ENCODE peak calls at places on chromosomes 4 and X, in five cellular contexts. One of them, this sample, is unnamed.

GRCh38 chr4:43843501-43843900 is 605.1 kb downstream of the KCTD8 start:
- DNase-seq in NCI-H1694 treated with DMSO at 0.1 percent for 48 hours: no peak
- DNase-seq in NCI-H187 treated with DMSO at 0.1 percent for 48 hours: no peak
- DNase-seq in GM12892: no peak
- DNase-seq in aorta: no peak
- DNase-seq in this sample: no peak

GRCh38 chr4:65917486-65917885 is 247.2 kb upstream of the EPHA5 start:
- DNase-seq in NCI-H1694 treated with DMSO at 0.1 percent for 48 hours: no peak
- DNase-seq in NCI-H187 treated with DMSO at 0.1 percent for 48 hours: no peak
- DNase-seq in GM12892: no peak
- DNase-seq in aorta: no peak
- DNase-seq in this sample: no peak

GRCh38 chr4:61657016-61657415 is 456.9 kb downstream of the ADGRL3 start:
- DNase-seq in NCI-H1694 treated with DMSO at 0.1 percent for 48 hours: no peak
- DNase-seq in NCI-H187 treated with DMSO at 0.1 percent for 48 hours: no peak
- DNase-seq in GM12892: no peak
- DNase-seq in aorta: no peak
- DNase-seq in this sample: no peak

GRCh38 chrX:153819398-153820083 is 10.8 kb downstream of the PDZD4 start:
- DNase-seq in NCI-H1694 treated with DMSO at 0.1 percent for 48 hours: no peak
- DNase-seq in NCI-H187 treated with DMSO at 0.1 percent for 48 hours: no peak
- DNase-seq in GM12892: peak; percentile 28
- DNase-seq in aorta: peak; percentile 68
- DNase-seq in this sample: no peak

GRCh38 chr4:176048631-176049030 is 17.0 kb upstream of the WDR17 start:
- DNase-seq in NCI-H1694 treated with DMSO at 0.1 percent for 48 hours: no peak
- DNase-seq in NCI-H187 treated with DMSO at 0.1 percent for 48 hours: no peak
- DNase-seq in GM12892: no peak
- DNase-seq in aorta: no peak
- DNase-seq in this sample: no peak

GRCh38 chr4:109890076-109890475 is 22.6 kb upstream of the EGF start:
- DNase-seq in NCI-H1694 treated with DMSO at 0.1 percent for 48 hours: no peak
- DNase-seq in NCI-H187 treated with DMSO at 0.1 percent for 48 hours: no peak
- DNase-seq in GM12892: no peak
- DNase-seq in aorta: no peak
- DNase-seq in this sample: no peak

GRCh38 chr4:162274354-162274753 is 110.6 kb upstream of the FSTL5 start:
- DNase-seq in NCI-H1694 treated with DMSO at 0.1 percent for 48 hours: peak; percentile 1
- DNase-seq in NCI-H187 treated with DMSO at 0.1 percent for 48 hours: no peak
- DNase-seq in GM12892: no peak
- DNase-seq in aorta: no peak
- DNase-seq in this sample: no peak

GRCh38 chr4:76950846-76951321 is 1.3 kb downstream of the SEPTIN11 start:
- DNase-seq in NCI-H1694 treated with DMSO at 0.1 percent for 48 hours: no peak
- DNase-seq in NCI-H187 treated with DMSO at 0.1 percent for 48 hours: no peak
- DNase-seq in GM12892: no peak
- DNase-seq in aorta: no peak
- DNase-seq in this sample: peak; percentile 81

GRCh38 chrX:47218920-47219815 is 687 bp downstream of the CDK16 start:
- DNase-seq in NCI-H1694 treated with DMSO at 0.1 percent for 48 hours: no peak
- DNase-seq in NCI-H187 treated with DMSO at 0.1 percent for 48 hours: no peak
- DNase-seq in GM12892: peak; percentile 49
- DNase-seq in aorta: peak; percentile 85
- DNase-seq in this sample: peak; percentile 84

GRCh38 chrX:109797311-109797975 is 64.4 kb upstream of the ACSL4 start:
- DNase-seq in NCI-H1694 treated with DMSO at 0.1 percent for 48 hours: peak; percentile 30
- DNase-seq in NCI-H187 treated with DMSO at 0.1 percent for 48 hours: no peak
- DNase-seq in GM12892: no peak
- DNase-seq in aorta: no peak
- DNase-seq in this sample: no peak

GRCh38 chr4:113052379-113052951 is 3.0 kb downstream of the ANK2 start:
- DNase-seq in NCI-H1694 treated with DMSO at 0.1 percent for 48 hours: peak; percentile 28
- DNase-seq in NCI-H187 treated with DMSO at 0.1 percent for 48 hours: peak; percentile 12
- DNase-seq in GM12892: no peak
- DNase-seq in aorta: no peak
- DNase-seq in this sample: no peak

GRCh38 chr4:156560701-156561100 is 410.9 kb downstream of the PDGFC start:
- DNase-seq in NCI-H1694 treated with DMSO at 0.1 percent for 48 hours: no peak
- DNase-seq in NCI-H187 treated with DMSO at 0.1 percent for 48 hours: no peak
- DNase-seq in GM12892: no peak
- DNase-seq in aorta: no peak
- DNase-seq in this sample: no peak

GRCh38 chr4:144575181-144575580 is 70.8 kb upstream of the HHIP start:
- DNase-seq in NCI-H1694 treated with DMSO at 0.1 percent for 48 hours: no peak
- DNase-seq in NCI-H187 treated with DMSO at 0.1 percent for 48 hours: peak; percentile 34
- DNase-seq in GM12892: no peak
- DNase-seq in aorta: no peak
- DNase-seq in this sample: no peak

GRCh38 chrX:105552395-105552794 is 269.9 kb upstream of the NRK start:
- DNase-seq in NCI-H1694 treated with DMSO at 0.1 percent for 48 hours: no peak
- DNase-seq in NCI-H187 treated with DMSO at 0.1 percent for 48 hours: no peak
- DNase-seq in GM12892: no peak
- DNase-seq in aorta: no peak
- DNase-seq in this sample: no peak

GRCh38 chrX:13198762-13199064 is 121.1 kb downstream of the ATXN3L start:
- DNase-seq in NCI-H1694 treated with DMSO at 0.1 percent for 48 hours: no peak
- DNase-seq in NCI-H187 treated with DMSO at 0.1 percent for 48 hours: no peak
- DNase-seq in GM12892: no peak
- DNase-seq in aorta: no peak
- DNase-seq in this sample: no peak

GRCh38 chr4:2934077-2934812 is 29.0 kb downstream of the NOP14 start:
- DNase-seq in NCI-H1694 treated with DMSO at 0.1 percent for 48 hours: no peak
- DNase-seq in NCI-H187 treated with DMSO at 0.1 percent for 48 hours: no peak
- DNase-seq in GM12892: no peak
- DNase-seq in aorta: peak; percentile 90
- DNase-seq in this sample: peak; percentile 94

GRCh38 chr4:23038626-23039245 is 346.0 kb downstream of the GBA3 start:
- DNase-seq in NCI-H1694 treated with DMSO at 0.1 percent for 48 hours: no peak
- DNase-seq in NCI-H187 treated with DMSO at 0.1 percent for 48 hours: no peak
- DNase-seq in GM12892: no peak
- DNase-seq in aorta: no peak
- DNase-seq in this sample: no peak

GRCh38 chrX:45842207-45842900 is 641.7 kb upstream of the DIPK2B start:
- DNase-seq in NCI-H1694 treated with DMSO at 0.1 percent for 48 hours: no peak
- DNase-seq in NCI-H187 treated with DMSO at 0.1 percent for 48 hours: no peak
- DNase-seq in GM12892: no peak
- DNase-seq in aorta: no peak
- DNase-seq in this sample: no peak

GRCh38 chr4:20832821-20833220 is 132.6 kb downstream of the PACRGL start:
- DNase-seq in NCI-H1694 treated with DMSO at 0.1 percent for 48 hours: no peak
- DNase-seq in NCI-H187 treated with DMSO at 0.1 percent for 48 hours: no peak
- DNase-seq in GM12892: no peak
- DNase-seq in aorta: no peak
- DNase-seq in this sample: no peak

GRCh38 chr4:106763044-106763443 is 273.1 kb downstream of the DKK2 start:
- DNase-seq in NCI-H1694 treated with DMSO at 0.1 percent for 48 hours: no peak
- DNase-seq in NCI-H187 treated with DMSO at 0.1 percent for 48 hours: no peak
- DNase-seq in GM12892: no peak
- DNase-seq in aorta: no peak
- DNase-seq in this sample: no peak

GRCh38 chr4:172740434-172740833 is 428.2 kb upstream of the GALNT7 start:
- DNase-seq in NCI-H1694 treated with DMSO at 0.1 percent for 48 hours: no peak
- DNase-seq in NCI-H187 treated with DMSO at 0.1 percent for 48 hours: no peak
- DNase-seq in GM12892: no peak
- DNase-seq in aorta: no peak
- DNase-seq in this sample: no peak

GRCh38 chrX:2678583-2678982 is 12.5 kb upstream of the CD99 start:
- DNase-seq in NCI-H1694 treated with DMSO at 0.1 percent for 48 hours: no peak
- DNase-seq in NCI-H187 treated with DMSO at 0.1 percent for 48 hours: no peak
- DNase-seq in GM12892: no peak
- DNase-seq in aorta: no peak
- DNase-seq in this sample: no peak

GRCh38 chr4:158606969-158607368 is 64.7 kb downstream of the C4orf46 start:
- DNase-seq in NCI-H1694 treated with DMSO at 0.1 percent for 48 hours: no peak
- DNase-seq in NCI-H187 treated with DMSO at 0.1 percent for 48 hours: no peak
- DNase-seq in GM12892: no peak
- DNase-seq in aorta: no peak
- DNase-seq in this sample: no peak

GRCh38 chrX:154409222-154409871 is at the start of gene DNASE1L1:
- DNase-seq in NCI-H1694 treated with DMSO at 0.1 percent for 48 hours: no peak
- DNase-seq in NCI-H187 treated with DMSO at 0.1 percent for 48 hours: no peak
- DNase-seq in GM12892: peak; percentile 63
- DNase-seq in aorta: peak; percentile 95
- DNase-seq in this sample: peak; percentile 94

GRCh38 chr4:27005512-27006246 is 145.0 kb downstream of the STIM2 start:
- DNase-seq in NCI-H1694 treated with DMSO at 0.1 percent for 48 hours: no peak
- DNase-seq in NCI-H187 treated with DMSO at 0.1 percent for 48 hours: no peak
- DNase-seq in GM12892: no peak
- DNase-seq in aorta: no peak
- DNase-seq in this sample: no peak

GRCh38 chrX:73214366-73215094 is at the start of gene NAP1L2:
- DNase-seq in NCI-H1694 treated with DMSO at 0.1 percent for 48 hours: no peak
- DNase-seq in NCI-H187 treated with DMSO at 0.1 percent for 48 hours: no peak
- DNase-seq in GM12892: no peak
- DNase-seq in aorta: peak; percentile 75
- DNase-seq in this sample: no peak

GRCh38 chr4:96407651-96408342 is 567.9 kb downstream of the PDHA2 start:
- DNase-seq in NCI-H1694 treated with DMSO at 0.1 percent for 48 hours: no peak
- DNase-seq in NCI-H187 treated with DMSO at 0.1 percent for 48 hours: no peak
- DNase-seq in GM12892: no peak
- DNase-seq in aorta: no peak
- DNase-seq in this sample: no peak

GRCh38 chr4:70704333-70705145 is 16.2 kb downstream of the UTP3 start:
- DNase-seq in NCI-H1694 treated with DMSO at 0.1 percent for 48 hours: peak; percentile 56
- DNase-seq in NCI-H187 treated with DMSO at 0.1 percent for 48 hours: peak; percentile 56
- DNase-seq in GM12892: peak; percentile 61
- DNase-seq in aorta: peak; percentile 93
- DNase-seq in this sample: peak; percentile 93

GRCh38 chr4:88866862-88867550 is 169.4 kb upstream of the NAP1L5 start:
- DNase-seq in NCI-H1694 treated with DMSO at 0.1 percent for 48 hours: no peak
- DNase-seq in NCI-H187 treated with DMSO at 0.1 percent for 48 hours: peak; percentile 90
- DNase-seq in GM12892: no peak
- DNase-seq in aorta: no peak
- DNase-seq in this sample: no peak

GRCh38 chr4:153799708-153800074 is 10.8 kb upstream of the SFRP2 start:
- DNase-seq in NCI-H1694 treated with DMSO at 0.1 percent for 48 hours: no peak
- DNase-seq in NCI-H187 treated with DMSO at 0.1 percent for 48 hours: no peak
- DNase-seq in GM12892: no peak
- DNase-seq in aorta: no peak
- DNase-seq in this sample: no peak

GRCh38 chr4:87707279-87707918 is 57.3 kb downstream of the DMP1 start:
- DNase-seq in NCI-H1694 treated with DMSO at 0.1 percent for 48 hours: no peak
- DNase-seq in NCI-H187 treated with DMSO at 0.1 percent for 48 hours: no peak
- DNase-seq in GM12892: no peak
- DNase-seq in aorta: no peak
- DNase-seq in this sample: no peak

GRCh38 chrX:81120936-81121351 is 80.8 kb downstream of the HMGN5 start:
- DNase-seq in NCI-H1694 treated with DMSO at 0.1 percent for 48 hours: no peak
- DNase-seq in NCI-H187 treated with DMSO at 0.1 percent for 48 hours: no peak
- DNase-seq in GM12892: no peak
- DNase-seq in aorta: no peak
- DNase-seq in this sample: no peak

GRCh38 chrX:2423293-2423692 is 77.5 kb downstream of the DHRSX start:
- DNase-seq in NCI-H1694 treated with DMSO at 0.1 percent for 48 hours: no peak
- DNase-seq in NCI-H187 treated with DMSO at 0.1 percent for 48 hours: no peak
- DNase-seq in GM12892: no peak
- DNase-seq in aorta: no peak
- DNase-seq in this sample: no peak

GRCh38 chrX:8672176-8672575 is 59.8 kb downstream of the ANOS1 start:
- DNase-seq in NCI-H1694 treated with DMSO at 0.1 percent for 48 hours: no peak
- DNase-seq in NCI-H187 treated with DMSO at 0.1 percent for 48 hours: no peak
- DNase-seq in GM12892: no peak
- DNase-seq in aorta: no peak
- DNase-seq in this sample: no peak

GRCh38 chr4:79552311-79552710 is 144.3 kb upstream of the GK2 start:
- DNase-seq in NCI-H1694 treated with DMSO at 0.1 percent for 48 hours: no peak
- DNase-seq in NCI-H187 treated with DMSO at 0.1 percent for 48 hours: no peak
- DNase-seq in GM12892: no peak
- DNase-seq in aorta: no peak
- DNase-seq in this sample: no peak

GRCh38 chrX:32530802-32531403 is 680.4 kb downstream of the DMD start:
- DNase-seq in NCI-H1694 treated with DMSO at 0.1 percent for 48 hours: peak; percentile 13
- DNase-seq in NCI-H187 treated with DMSO at 0.1 percent for 48 hours: no peak
- DNase-seq in GM12892: no peak
- DNase-seq in aorta: no peak
- DNase-seq in this sample: no peak

GRCh38 chrX:50081282-50081955 is 119.4 kb downstream of the AKAP4 start:
- DNase-seq in NCI-H1694 treated with DMSO at 0.1 percent for 48 hours: peak; percentile 2
- DNase-seq in NCI-H187 treated with DMSO at 0.1 percent for 48 hours: no peak
- DNase-seq in GM12892: no peak
- DNase-seq in aorta: no peak
- DNase-seq in this sample: no peak

GRCh38 chrX:150573702-150574101 is 5.3 kb downstream of the MTM1 start:
- DNase-seq in NCI-H1694 treated with DMSO at 0.1 percent for 48 hours: no peak
- DNase-seq in NCI-H187 treated with DMSO at 0.1 percent for 48 hours: no peak
- DNase-seq in GM12892: no peak
- DNase-seq in aorta: no peak
- DNase-seq in this sample: no peak

This sample was measured in posterior vena cava.